ENCODE peak calls at places on chromosomes 4 and X, in six cellular contexts. One of them, this sample, is unnamed.

GRCh38 chr4:17578482-17578891 is 1.5 kb downstream of the LAP3 start:
- DNase-seq in progenitor cell of endocrine pancreas: no peak
- DNase-seq in cardiac fibroblast: peak
- DNase-seq in transverse colon: no peak
- DNase-seq in thyroid gland: no peak
- DNase-seq in GM20000: peak
- DNase-seq in this sample: no peak

GRCh38 chrX:107691024-107691448 is 62.7 kb downstream of the PRPS1 start:
- DNase-seq in progenitor cell of endocrine pancreas: no peak
- DNase-seq in cardiac fibroblast: no peak
- DNase-seq in transverse colon: no peak
- DNase-seq in thyroid gland: no peak
- DNase-seq in GM20000: no peak
- DNase-seq in this sample: no peak

GRCh38 chrX:2928127-2928582 is 984 bp downstream of the ARSD start:
- DNase-seq in progenitor cell of endocrine pancreas: no peak
- DNase-seq in cardiac fibroblast: no peak
- DNase-seq in transverse colon: peak
- DNase-seq in thyroid gland: peak
- DNase-seq in GM20000: no peak
- DNase-seq in this sample: no peak

GRCh38 chr4:143489116-143489515 is 24.4 kb upstream of the SMARCA5 start:
- DNase-seq in progenitor cell of endocrine pancreas: no peak
- DNase-seq in cardiac fibroblast: peak
- DNase-seq in transverse colon: no peak
- DNase-seq in thyroid gland: no peak
- DNase-seq in GM20000: no peak
- DNase-seq in this sample: no peak

GRCh38 chr4:134952775-134953174 is 751.2 kb upstream of the PABPC4L start:
- DNase-seq in progenitor cell of endocrine pancreas: no peak
- DNase-seq in cardiac fibroblast: no peak
- DNase-seq in transverse colon: no peak
- DNase-seq in thyroid gland: no peak
- DNase-seq in GM20000: no peak
- DNase-seq in this sample: no peak

GRCh38 chr4:176149680-176150079 is 45.7 kb downstream of the SPATA4 start:
- DNase-seq in progenitor cell of endocrine pancreas: no peak
- DNase-seq in cardiac fibroblast: no peak
- DNase-seq in transverse colon: no peak
- DNase-seq in thyroid gland: no peak
- DNase-seq in GM20000: no peak
- DNase-seq in this sample: no peak

GRCh38 chrX:129634541-129634940 is 20.2 kb downstream of the APLN start:
- DNase-seq in progenitor cell of endocrine pancreas: no peak
- DNase-seq in cardiac fibroblast: no peak
- DNase-seq in transverse colon: no peak
- DNase-seq in thyroid gland: no peak
- DNase-seq in GM20000: no peak
- DNase-seq in this sample: no peak

GRCh38 chr4:72701987-72702819 is 133.2 kb upstream of the ADAMTS3 start:
- DNase-seq in progenitor cell of endocrine pancreas: no peak
- DNase-seq in cardiac fibroblast: peak
- DNase-seq in transverse colon: no peak
- DNase-seq in thyroid gland: peak
- DNase-seq in GM20000: peak
- DNase-seq in this sample: no peak

GRCh38 chr4:126779446-126780166 is 853.2 kb upstream of the INTU start:
- DNase-seq in progenitor cell of endocrine pancreas: no peak
- DNase-seq in cardiac fibroblast: no peak
- DNase-seq in transverse colon: no peak
- DNase-seq in thyroid gland: peak
- DNase-seq in GM20000: no peak
- DNase-seq in this sample: no peak

GRCh38 chr4:43331226-43332078 is 438.9 kb downstream of the GRXCR1 start:
- DNase-seq in progenitor cell of endocrine pancreas: no peak
- DNase-seq in cardiac fibroblast: peak
- DNase-seq in transverse colon: no peak
- DNase-seq in thyroid gland: no peak
- DNase-seq in GM20000: no peak
- DNase-seq in this sample: no peak

GRCh38 chr4:158758142-158758541 is 10.7 kb upstream of the FNIP2 start:
- DNase-seq in progenitor cell of endocrine pancreas: no peak
- DNase-seq in cardiac fibroblast: no peak
- DNase-seq in transverse colon: no peak
- DNase-seq in thyroid gland: no peak
- DNase-seq in GM20000: no peak
- DNase-seq in this sample: no peak

GRCh38 chr4:164700471-164700870 is 53.5 kb upstream of the SMIM31 start:
- DNase-seq in progenitor cell of endocrine pancreas: no peak
- DNase-seq in cardiac fibroblast: no peak
- DNase-seq in transverse colon: no peak
- DNase-seq in thyroid gland: no peak
- DNase-seq in GM20000: peak
- DNase-seq in this sample: no peak

GRCh38 chrX:63250253-63250868 is 100.8 kb downstream of the SPIN4 start:
- DNase-seq in progenitor cell of endocrine pancreas: peak
- DNase-seq in cardiac fibroblast: peak
- DNase-seq in transverse colon: peak
- DNase-seq in thyroid gland: peak
- DNase-seq in GM20000: peak
- DNase-seq in this sample: no peak

GRCh38 chrX:152637649-152638442 is at the start of gene GABRQ:
- DNase-seq in progenitor cell of endocrine pancreas: peak
- DNase-seq in cardiac fibroblast: peak
- DNase-seq in transverse colon: peak
- DNase-seq in thyroid gland: peak
- DNase-seq in GM20000: no peak
- DNase-seq in this sample: no peak

GRCh38 chr4:94827481-94828110 is 69.8 kb downstream of the BMPR1B start:
- DNase-seq in progenitor cell of endocrine pancreas: no peak
- DNase-seq in cardiac fibroblast: peak
- DNase-seq in transverse colon: no peak
- DNase-seq in thyroid gland: no peak
- DNase-seq in GM20000: no peak
- DNase-seq in this sample: no peak

GRCh38 chr4:16248605-16249004 is 22.3 kb upstream of the TAPT1 start:
- DNase-seq in progenitor cell of endocrine pancreas: no peak
- DNase-seq in cardiac fibroblast: no peak
- DNase-seq in transverse colon: no peak
- DNase-seq in thyroid gland: no peak
- DNase-seq in GM20000: no peak
- DNase-seq in this sample: no peak

GRCh38 chr4:108700358-108700757 is 50.0 kb downstream of the OSTC start:
- DNase-seq in progenitor cell of endocrine pancreas: no peak
- DNase-seq in cardiac fibroblast: peak
- DNase-seq in transverse colon: no peak
- DNase-seq in thyroid gland: no peak
- DNase-seq in GM20000: no peak
- DNase-seq in this sample: no peak

GRCh38 chr4:151045907-151046306 is 30.8 kb upstream of the LRBA start:
- DNase-seq in progenitor cell of endocrine pancreas: no peak
- DNase-seq in cardiac fibroblast: no peak
- DNase-seq in transverse colon: no peak
- DNase-seq in thyroid gland: no peak
- DNase-seq in GM20000: peak
- DNase-seq in this sample: no peak

GRCh38 chr4:73821325-73821724 is 15.2 kb upstream of the CXCL6 start:
- DNase-seq in progenitor cell of endocrine pancreas: no peak
- DNase-seq in cardiac fibroblast: no peak
- DNase-seq in transverse colon: no peak
- DNase-seq in thyroid gland: no peak
- DNase-seq in GM20000: no peak
- DNase-seq in this sample: no peak

GRCh38 chr4:186701273-186701672 is 22.4 kb downstream of the FAT1 start:
- DNase-seq in progenitor cell of endocrine pancreas: no peak
- DNase-seq in cardiac fibroblast: peak
- DNase-seq in transverse colon: no peak
- DNase-seq in thyroid gland: peak
- DNase-seq in GM20000: no peak
- DNase-seq in this sample: no peak

GRCh38 chr4:1039493-1040343 is 28.3 kb downstream of the FGFRL1 start:
- DNase-seq in progenitor cell of endocrine pancreas: no peak
- DNase-seq in cardiac fibroblast: peak
- DNase-seq in transverse colon: peak
- DNase-seq in thyroid gland: peak
- DNase-seq in GM20000: no peak
- DNase-seq in this sample: no peak

DNA sequence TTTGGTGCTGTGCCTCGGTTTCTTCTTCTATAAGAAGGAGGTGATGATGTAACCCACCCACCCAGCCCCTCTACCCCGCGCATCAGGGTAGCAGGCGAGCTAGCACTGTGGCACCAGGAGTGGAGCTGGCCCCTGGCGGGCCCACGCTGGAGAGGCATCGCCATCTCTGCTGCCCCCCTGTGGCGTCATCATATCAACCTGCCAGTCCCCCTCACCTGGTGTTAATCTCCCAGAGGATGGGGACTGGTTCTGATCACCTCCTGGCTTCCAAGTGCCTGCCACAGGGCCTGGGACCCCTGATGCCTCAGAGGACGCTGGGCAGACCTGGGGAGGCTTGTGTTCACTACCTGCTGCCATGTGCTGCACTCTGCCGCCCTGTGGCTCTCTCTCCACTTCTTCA is 6.3 kb upstream of the SORCS2 start:
- DNase-seq in progenitor cell of endocrine pancreas: no peak
- DNase-seq in cardiac fibroblast: no peak
- DNase-seq in transverse colon: no peak
- DNase-seq in thyroid gland: peak
- DNase-seq in GM20000: no peak
- DNase-seq in this sample: no peak
- TF ChIP-seq CTCF in progenitor cell of endocrine pancreas: peak
- TF ChIP-seq CTCF in cardiac fibroblast: peak
- TF ChIP-seq CTCF in transverse colon: peak
- TF ChIP-seq CTCF in thyroid gland: no peak
- TF ChIP-seq CTCF in GM20000: no peak
- TF ChIP-seq CTCF in this sample: no peak

DNA sequence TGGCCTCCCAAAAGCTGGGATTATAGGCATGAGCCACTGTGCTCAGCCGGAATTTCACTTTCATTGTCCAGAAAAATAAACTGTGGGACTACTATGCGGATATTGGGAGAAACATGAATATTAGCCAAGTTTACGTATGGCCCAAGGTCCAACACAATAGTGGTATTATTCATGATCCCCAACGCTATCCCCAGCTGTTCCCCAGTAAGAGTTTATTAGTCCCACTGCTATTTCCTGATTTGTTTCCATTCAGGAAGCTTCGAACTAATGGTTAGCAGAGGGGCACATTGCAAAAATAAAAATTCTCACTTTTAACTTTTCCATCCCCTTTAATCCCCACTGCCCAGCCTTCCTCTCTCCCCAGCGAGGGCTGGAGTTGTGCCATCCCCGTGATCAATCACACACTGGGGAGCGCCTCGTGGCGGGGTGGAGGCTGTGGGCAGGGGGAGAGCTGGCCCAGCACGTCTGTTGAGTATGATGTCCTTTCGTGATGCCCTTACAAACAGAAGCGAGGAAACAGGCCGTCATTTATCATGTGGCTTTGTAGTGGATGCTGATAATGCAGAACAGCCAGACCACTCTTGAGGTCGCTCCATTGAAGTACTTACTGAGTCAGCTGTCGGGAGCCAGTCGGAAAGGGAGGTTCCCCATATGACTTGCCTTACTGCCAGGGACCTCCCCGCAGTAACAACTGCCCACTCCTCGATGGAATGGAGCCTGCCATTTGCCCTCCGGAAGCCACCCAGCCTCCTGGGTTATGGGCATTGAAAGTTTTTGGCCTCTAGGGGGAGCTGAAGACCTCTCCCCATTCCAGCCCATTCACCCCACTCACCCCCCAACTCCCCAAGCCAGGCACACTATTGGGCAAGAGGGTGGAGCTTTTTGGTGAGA is 117.0 kb downstream of the KDR start:
- DNase-seq in progenitor cell of endocrine pancreas: no peak
- DNase-seq in cardiac fibroblast: peak
- DNase-seq in transverse colon: no peak
- DNase-seq in thyroid gland: peak
- DNase-seq in GM20000: peak
- DNase-seq in this sample: no peak
- TF ChIP-seq CTCF in progenitor cell of endocrine pancreas: no peak
- TF ChIP-seq CTCF in cardiac fibroblast: peak
- TF ChIP-seq CTCF in transverse colon: no peak
- TF ChIP-seq CTCF in thyroid gland: peak
- TF ChIP-seq CTCF in GM20000: no peak
- TF ChIP-seq CTCF in this sample: no peak

DNA sequence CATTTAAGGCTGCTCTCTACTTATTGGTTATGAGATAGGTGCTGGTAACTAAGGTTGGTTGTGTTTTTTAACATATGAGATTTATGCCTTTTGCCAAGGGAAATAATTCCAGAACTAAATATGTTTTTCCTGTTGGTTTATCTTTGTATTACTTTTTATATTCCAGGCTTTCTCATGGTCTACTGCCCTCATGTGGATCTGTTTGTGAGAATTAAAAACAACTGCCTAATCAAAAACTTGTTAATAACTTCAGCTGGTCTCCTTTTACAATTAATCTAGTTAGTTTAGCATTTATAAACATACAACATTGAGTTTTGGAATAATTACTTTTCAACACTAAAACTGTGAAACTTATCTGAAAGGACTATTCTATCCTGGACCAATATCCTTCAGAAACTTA is 1208.3 kb downstream of the ADGRL3 start:
- DNase-seq in progenitor cell of endocrine pancreas: no peak
- DNase-seq in cardiac fibroblast: no peak
- DNase-seq in transverse colon: no peak
- DNase-seq in thyroid gland: no peak
- DNase-seq in GM20000: no peak
- DNase-seq in this sample: no peak
- TF ChIP-seq CTCF in progenitor cell of endocrine pancreas: no peak
- TF ChIP-seq CTCF in cardiac fibroblast: no peak
- TF ChIP-seq CTCF in transverse colon: no peak
- TF ChIP-seq CTCF in thyroid gland: no peak
- TF ChIP-seq CTCF in GM20000: no peak
- TF ChIP-seq CTCF in this sample: no peak

DNA sequence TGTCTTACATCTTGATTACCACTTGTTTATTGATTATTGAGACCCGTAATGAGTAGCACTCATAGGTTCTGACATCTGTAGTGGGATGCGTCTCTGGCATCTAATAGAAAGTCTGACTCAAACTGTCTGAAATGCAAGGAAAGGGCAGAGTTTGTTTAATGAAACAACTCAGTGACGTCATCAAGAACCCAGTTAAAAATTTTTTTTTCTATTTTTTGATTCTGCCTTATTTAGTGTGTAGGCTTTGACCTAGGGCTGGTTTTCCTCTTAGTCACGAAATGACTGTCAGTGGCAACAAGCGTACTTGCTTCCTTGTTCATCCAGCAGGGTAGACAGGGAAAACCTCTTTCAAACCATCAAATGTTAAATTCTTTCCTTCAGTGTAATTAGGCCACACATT is 3.1 kb upstream of the CDKL5 start:
- DNase-seq in progenitor cell of endocrine pancreas: no peak
- DNase-seq in cardiac fibroblast: peak
- DNase-seq in transverse colon: no peak
- DNase-seq in thyroid gland: no peak
- DNase-seq in GM20000: no peak
- DNase-seq in this sample: no peak
- TF ChIP-seq CTCF in progenitor cell of endocrine pancreas: no peak
- TF ChIP-seq CTCF in cardiac fibroblast: peak
- TF ChIP-seq CTCF in transverse colon: no peak
- TF ChIP-seq CTCF in thyroid gland: no peak
- TF ChIP-seq CTCF in GM20000: no peak
- TF ChIP-seq CTCF in this sample: no peak